ENCODE peak calls at places on chromosomes 11 and 22, in eight cellular contexts. D is adipocyte; M is brain microvascular endothelial cell; U is stimulated activated CD4-positive, alpha-beta T cell treated with anti-CD3 and anti-CD28 coated beads, Interleukin-4, amount 100 ng/mL, for 48 hours; C is activated naive CD4-positive, alpha-beta T cell; I is stimulated activated CD8-positive, alpha-beta memory T cell treated with anti-CD3 and anti-CD28 coated beads, Interleukin-15, amount 100 ng/mL, for 1 hour; E is cerebellum; V is neural progenitor cell. P is an unnamed sample.

GRCh38 chr22:22687638-22688500 is 43.5 kb downstream of the GGTLC2 start:
- DNase-seq in D (peak; percentile 84), M (peak; percentile 66), U (no peak), C (no peak), I (no peak), E (peak; percentile 69), V (peak; percentile 67), P (no peak)

GRCh38 chr11:68021167-68021787 is 9.2 kb upstream of the NDUFS8 start:
- DNase-seq in D (no peak), M (no peak), U (no peak), C (no peak), I (no peak), E (no peak), V (peak; percentile 67), P (no peak)

GRCh38 chr22:28064941-28065340 is 145.9 kb upstream of the PITPNB start:
- DNase-seq in D (peak; percentile 30), M (no peak), U (no peak), C (no peak), I (no peak), E (no peak), V (no peak), P (no peak)

GRCh38 chr11:96393753-96394348 is 4.0 kb downstream of the JRKL start:
- DNase-seq in D (peak; percentile 85), M (peak; percentile 35), U (no peak), C (no peak), I (no peak), E (peak; percentile 47), V (peak; percentile 25), P (no peak)

GRCh38 chr11:78420796-78421209 is 3.2 kb upstream of the GAB2 start:
- DNase-seq in D (peak; percentile 32), M (peak; percentile 85), U (peak; percentile 52), C (no peak), I (no peak), E (no peak), V (no peak), P (no peak)

GRCh38 chr11:128269466-128269865 is 317.9 kb downstream of the ETS1 start:
- DNase-seq in D (no peak), M (no peak), U (no peak), C (no peak), I (no peak), E (no peak), V (no peak), P (no peak)

GRCh38 chr11:641806-642370 is 4.8 kb downstream of the DRD4 start:
- DNase-seq in D (no peak), M (no peak), U (no peak), C (no peak), I (no peak), E (no peak), V (no peak), P (no peak)

GRCh38 chr22:43471606-43472135 is 59.9 kb downstream of the MPPED1 start:
- DNase-seq in D (no peak), M (no peak), U (no peak), C (no peak), I (no peak), E (no peak), V (no peak), P (no peak)

GRCh38 chr11:12090061-12090572 is 20.3 kb upstream of the MICAL2 start:
- DNase-seq in D (peak; percentile 34), M (no peak), U (no peak), C (no peak), I (no peak), E (no peak), V (no peak), P (peak; percentile 73)

GRCh38 chr11:91871791-91872190 is 352.8 kb upstream of the FAT3 start:
- DNase-seq in D (no peak), M (no peak), U (no peak), C (no peak), I (no peak), E (no peak), V (no peak), P (no peak)

GRCh38 chr11:14229472-14229871 is 129.5 kb downstream of the RRAS2 start:
- DNase-seq in D (no peak), M (no peak), U (no peak), C (no peak), I (no peak), E (no peak), V (no peak), P (no peak)

GRCh38 chr11:112318193-112318592 is 57.5 kb upstream of the PLET1 start:
- DNase-seq in D (peak; percentile 92), M (peak; percentile 91), U (no peak), C (no peak), I (no peak), E (no peak), V (no peak), P (no peak)

GRCh38 chr11:10305262-10305963 is 540 bp downstream of the ADM start:
- DNase-seq in D (no peak), M (peak; percentile 27), U (no peak), C (no peak), I (no peak), E (no peak), V (peak; percentile 74), P (no peak)

GRCh38 chr11:35141538-35141937 is 2.6 kb downstream of the CD44 start:
- DNase-seq in D (no peak), M (no peak), U (no peak), C (no peak), I (no peak), E (no peak), V (no peak), P (no peak)

GRCh38 chr22:31177420-31178162 is 17.6 kb downstream of the RNF185 start:
- DNase-seq in D (peak; percentile 81), M (peak; percentile 76), U (no peak), C (no peak), I (no peak), E (no peak), V (no peak), P (no peak)

GRCh38 chr22:47291565-47292495 is 529.4 kb downstream of the TBC1D22A start:
- DNase-seq in D (no peak), M (no peak), U (no peak), C (no peak), I (no peak), E (no peak), V (no peak), P (no peak)

GRCh38 chr11:74470526-74470925 is 3.2 kb upstream of the KCNE3 start:
- DNase-seq in D (no peak), M (no peak), U (no peak), C (no peak), I (no peak), E (no peak), V (no peak), P (no peak)

P was measured in CMK.